ENCODE peak calls at places on chromosome 12, in five cellular contexts. G, Z, X, Y and I are unnamed samples.

GRCh38 chr12:124928095-124928911 is 13.9 kb upstream of the UBC start:
- DNase-seq in G (peak; percentile 94), Z (peak; percentile 82), X (peak; percentile 77), Y (peak; percentile 92), I (peak; percentile 91)

GRCh38 chr12:9588749-9589148 is 19.0 kb downstream of the KLRB1 start:
- DNase-seq in G (peak; percentile 0), Z (no peak), X (no peak), Y (no peak), I (no peak)

GRCh38 chr12:131017477-131017991 is 63.8 kb downstream of the ADGRD1 start:
- DNase-seq in G (no peak), Z (no peak), X (no peak), Y (no peak), I (no peak)

GRCh38 chr12:108457734-108458361 is 57.2 kb upstream of the FICD start:
- DNase-seq in G (no peak), Z (no peak), X (no peak), Y (no peak), I (no peak)

GRCh38 chr12:76031081-76031413 is 529 bp downstream of the PHLDA1 start:
- DNase-seq in G (no peak), Z (no peak), X (no peak), Y (no peak), I (no peak)

GRCh38 chr12:6821674-6822433 is at the start of gene GPR162:
- DNase-seq in G (no peak), Z (peak; percentile 66), X (no peak), Y (peak; percentile 72), I (peak; percentile 69)

GRCh38 chr12:54357802-54358619 is 6.3 kb downstream of the GPR84 start:
- DNase-seq in G (peak; percentile 47), Z (no peak), X (no peak), Y (no peak), I (no peak)

GRCh38 chr12:26642361-26642760 is 190.6 kb downstream of the ITPR2 start:
- DNase-seq in G (no peak), Z (no peak), X (no peak), Y (no peak), I (no peak)

GRCh38 chr12:33795536-33795935 is 226.8 kb upstream of the ALG10 start:
- DNase-seq in G (no peak), Z (no peak), X (no peak), Y (no peak), I (no peak)

GRCh38 chr12:120241561-120242274 is 23.8 kb downstream of the PXN start:
- DNase-seq in G (peak; percentile 92), Z (no peak), X (no peak), Y (no peak), I (no peak)

GRCh38 chr12:99200711-99201384 is 446.7 kb upstream of the GARIN6 start:
- DNase-seq in G (no peak), Z (no peak), X (no peak), Y (no peak), I (no peak)

GRCh38 chr12:41743835-41744234 is 400.8 kb downstream of the GXYLT1 start:
- DNase-seq in G (no peak), Z (no peak), X (no peak), Y (no peak), I (no peak)
- H3K9me3 ChIP-seq in G (no peaks in the 10 kb centered on the region), Z (no peaks in the 10 kb centered on the region), X (no peaks in the 10 kb centered on the region), Y (no peaks in the 10 kb centered on the region), I (no peaks in the 10 kb centered on the region)

GRCh38 chr12:15497621-15498285 is 175.4 kb downstream of the PTPRO start:
- DNase-seq in G (no peak), Z (no peak), X (no peak), Y (no peak), I (no peak)
- H3K27ac ChIP-seq in G (no peak overlapping the region), Z (no peak overlapping the region), X (no peak overlapping the region), Y (no peak overlapping the region), I (no peak overlapping the region)

DNA sequence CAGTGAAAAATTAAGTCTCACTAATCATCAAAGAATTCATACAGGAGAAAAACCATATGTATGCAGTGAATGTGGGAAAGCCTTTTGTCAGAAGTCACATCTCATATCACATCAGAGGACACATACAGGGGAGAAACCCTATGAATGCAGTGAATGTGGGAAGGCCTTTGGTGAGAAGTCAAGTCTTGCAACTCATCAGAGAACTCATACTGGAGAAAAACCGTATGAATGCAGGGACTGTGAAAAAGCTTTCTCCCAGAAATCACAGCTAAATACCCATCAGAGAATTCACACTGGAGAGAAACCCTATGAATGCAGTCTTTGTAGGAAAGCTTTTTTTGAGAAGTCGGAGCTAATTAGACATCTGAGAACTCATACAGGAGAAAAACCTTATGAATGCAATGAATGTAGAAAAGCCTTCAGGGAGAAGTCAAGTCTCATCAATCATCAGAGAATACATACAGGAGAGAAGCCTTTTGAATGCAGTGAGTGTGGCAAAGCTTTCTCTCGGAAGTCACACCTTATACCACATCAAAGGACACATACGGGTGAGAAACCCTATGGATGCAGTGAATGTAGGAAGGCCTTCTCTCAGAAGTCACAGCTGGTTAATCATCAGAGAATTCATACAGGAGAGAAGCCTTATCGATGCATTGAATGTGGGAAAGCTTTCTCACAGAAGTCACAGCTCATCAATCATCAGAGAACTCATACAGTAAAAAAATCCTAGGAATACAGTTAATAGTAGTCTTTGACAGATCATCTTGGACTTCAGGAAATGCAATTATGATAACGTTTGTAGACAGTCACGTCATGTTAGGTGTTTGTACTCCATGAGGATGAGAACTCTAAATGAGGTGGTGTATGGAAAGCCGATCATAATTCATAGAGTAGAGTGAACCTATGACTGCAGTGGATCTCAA is 21.2 kb downstream of the ZNF84 start:
- DNase-seq in G (peak; percentile 6), Z (no peak), X (no peak), Y (no peak), I (no peak)
- H3K9me3 ChIP-seq in G (peaks cover 48% of the 10 kb centered on the region), Z (peaks cover 21% of the 10 kb centered on the region), X (peaks cover 32% of the 10 kb centered on the region), Y (peaks cover 100% of the 10 kb centered on the region), I (peaks cover 98% of the 10 kb centered on the region)

DNA sequence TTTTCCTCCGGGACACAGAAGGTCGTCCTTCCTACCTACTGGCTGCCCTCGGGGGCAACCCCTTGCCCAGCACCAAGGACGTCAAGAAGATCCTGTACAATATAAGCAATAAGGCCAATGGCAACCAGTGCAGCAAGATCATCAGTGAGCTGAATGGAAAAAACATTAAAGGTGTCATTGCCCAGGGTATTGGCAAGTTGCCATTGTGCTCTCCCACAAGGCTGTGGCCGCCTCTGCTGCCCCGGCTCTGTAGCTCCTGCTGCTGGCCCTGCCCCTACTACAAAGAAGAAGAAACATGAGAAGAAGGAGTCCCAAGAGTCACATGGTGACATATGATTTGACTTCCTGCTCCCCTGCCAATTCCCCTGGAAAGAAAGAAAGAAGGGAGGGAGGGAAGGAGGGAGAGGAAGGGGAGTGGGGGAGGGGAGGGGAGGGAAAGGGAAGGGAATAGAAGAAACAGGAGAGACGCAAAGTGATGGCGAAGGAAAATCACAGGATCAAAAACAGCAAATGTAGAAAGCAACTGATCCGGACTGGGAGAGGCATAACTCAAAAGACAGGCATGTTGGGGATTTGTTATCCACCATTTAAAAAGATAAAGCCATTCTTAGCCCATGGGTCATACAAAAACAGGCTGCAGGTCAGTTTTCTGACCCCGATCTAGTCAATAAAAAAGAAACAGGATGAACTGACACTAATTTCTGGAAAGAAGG is 61.3 kb upstream of the RESF1 start:
- DNase-seq in G (peak; percentile 53), Z (peak; percentile 24), X (no peak), Y (no peak), I (peak; percentile 55)
- H3K27ac ChIP-seq in G (no peak overlapping the region), Z (no peak overlapping the region), X (peak overlapping the region; percentile 10), Y (no peak overlapping the region), I (peak overlapping the region; percentile 68)

GRCh38 chr12:31859232-31859977 is 99.8 kb upstream of the RESF1 start:
- DNase-seq in G (no peak), Z (no peak), X (no peak), Y (no peak), I (no peak)

GRCh38 chr12:31866523-31866922 is 92.7 kb upstream of the RESF1 start:
- DNase-seq in G (no peak), Z (no peak), X (no peak), Y (no peak), I (no peak)

GRCh38 chr12:31860401-31860800 is 98.8 kb upstream of the RESF1 start:
- DNase-seq in G (no peak), Z (no peak), X (no peak), Y (no peak), I (no peak)

GRCh38 chr12:31865023-31865422 is 94.2 kb upstream of the RESF1 start:
- DNase-seq in G (no peak), Z (no peak), X (no peak), Y (no peak), I (no peak)

DNA sequence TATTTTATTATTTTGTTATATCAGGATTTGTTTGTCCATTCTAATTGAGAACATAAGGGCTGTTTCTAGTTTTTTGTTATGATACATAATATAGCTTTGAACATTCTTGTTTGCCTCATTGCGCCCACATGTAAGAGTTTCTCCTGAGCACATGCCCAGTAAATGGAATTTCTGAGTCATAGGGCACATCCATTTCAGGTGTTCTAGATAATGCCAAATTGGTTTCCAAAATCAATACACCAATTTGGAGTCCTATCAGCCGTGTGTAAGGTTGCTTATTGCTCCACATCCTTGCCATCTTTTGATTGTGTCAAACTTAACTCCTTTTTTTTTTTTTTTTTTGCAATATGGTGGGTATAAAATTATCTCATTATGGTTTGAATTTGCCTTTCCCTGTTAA is 97.9 kb upstream of the RESF1 start:
- DNase-seq in G (no peak), Z (no peak), X (no peak), Y (no peak), I (no peak)
- H3K9me3 ChIP-seq in G (no peaks in the 10 kb centered on the region), Z (no peaks in the 10 kb centered on the region), X (no peaks in the 10 kb centered on the region), Y (no peaks in the 10 kb centered on the region), I (no peaks in the 10 kb centered on the region)